ENCODE peak calls at places on chromosomes 3 and 15, in seven cellular contexts. One of them, this sample, is unnamed. For H3K27me3, the result is how much of the 10 kb centered on the place peaks cover.

GRCh38 chr3:120160050-120160449 is 65.8 kb upstream of the GSK3B start:
- ATAC-seq in HepG2: peak
- ATAC-seq in HCT116: no peak
- ATAC-seq in Panc1: peak
- ATAC-seq in GM23338: peak
- ATAC-seq in upper lobe of left lung: peak
- ATAC-seq in K562: peak
- ATAC-seq in this sample: peak

GRCh38 chr3:4977889-4978258 is 1.4 kb upstream of the BHLHE40 start:
- ATAC-seq in Panc1: no peak
- ATAC-seq in K562: no peak
- ATAC-seq in HCT116: no peak
- ATAC-seq in GM23338: no peak
- ATAC-seq in upper lobe of left lung: no peak
- ATAC-seq in HepG2: no peak
- ATAC-seq in this sample: no peak

GRCh38 chr3:127735767-127736693 is 63.3 kb downstream of the ABTB1 start:
- ATAC-seq in upper lobe of left lung: peak
- ATAC-seq in Panc1: no peak
- ATAC-seq in K562: no peak
- ATAC-seq in HCT116: no peak
- ATAC-seq in HepG2: no peak
- ATAC-seq in GM23338: no peak
- ATAC-seq in this sample: peak

GRCh38 chr15:85430406-85431204 is 50.2 kb downstream of the AKAP13 start:
- ATAC-seq in K562: no peak
- ATAC-seq in upper lobe of left lung: no peak
- ATAC-seq in HCT116: no peak
- ATAC-seq in GM23338: no peak
- ATAC-seq in HepG2: no peak
- ATAC-seq in Panc1: peak
- ATAC-seq in this sample: no peak

GRCh38 chr3:60161334-60161733 is 1089.9 kb downstream of the FHIT start:
- ATAC-seq in K562: no peak
- ATAC-seq in upper lobe of left lung: no peak
- ATAC-seq in HepG2: no peak
- ATAC-seq in HCT116: no peak
- ATAC-seq in GM23338: no peak
- ATAC-seq in Panc1: no peak
- ATAC-seq in this sample: no peak

GRCh38 chr15:69129026-69129385 is 31.4 kb upstream of the GLCE start:
- ATAC-seq in GM23338: no peak
- ATAC-seq in Panc1: no peak
- ATAC-seq in upper lobe of left lung: peak
- ATAC-seq in HepG2: no peak
- ATAC-seq in K562: no peak
- ATAC-seq in HCT116: no peak
- ATAC-seq in this sample: no peak

GRCh38 chr3:192731233-192731632 is 3.9 kb upstream of the FGF12 start:
- ATAC-seq in Panc1: no peak
- ATAC-seq in upper lobe of left lung: no peak
- ATAC-seq in K562: no peak
- ATAC-seq in HepG2: no peak
- ATAC-seq in GM23338: no peak
- ATAC-seq in HCT116: no peak
- ATAC-seq in this sample: no peak

GRCh38 chr3:100151024-100151707 is 36.9 kb upstream of the FILIP1L start:
- ATAC-seq in K562: no peak
- ATAC-seq in HCT116: no peak
- ATAC-seq in GM23338: no peak
- ATAC-seq in HepG2: no peak
- ATAC-seq in Panc1: no peak
- ATAC-seq in upper lobe of left lung: peak
- ATAC-seq in this sample: no peak

GRCh38 chr3:31275583-31275982 is 257.1 kb upstream of the STT3B start:
- ATAC-seq in HepG2: peak
- ATAC-seq in GM23338: no peak
- ATAC-seq in Panc1: no peak
- ATAC-seq in HCT116: no peak
- ATAC-seq in K562: no peak
- ATAC-seq in upper lobe of left lung: peak
- ATAC-seq in this sample: no peak

GRCh38 chr15:73142802-73143762 is 90.8 kb downstream of the NEO1 start:
- ATAC-seq in K562: no peak
- ATAC-seq in HepG2: no peak
- ATAC-seq in GM23338: no peak
- ATAC-seq in upper lobe of left lung: no peak
- ATAC-seq in HCT116: no peak
- ATAC-seq in Panc1: no peak
- ATAC-seq in this sample: no peak

GRCh38 chr15:55277715-55278114 is 11.9 kb downstream of the RAB27A start:
- ATAC-seq in Panc1: no peak
- ATAC-seq in GM23338: no peak
- ATAC-seq in K562: no peak
- ATAC-seq in upper lobe of left lung: no peak
- ATAC-seq in HepG2: no peak
- ATAC-seq in HCT116: no peak
- ATAC-seq in this sample: no peak

GRCh38 chr3:175777495-175777894 is 918.4 kb downstream of the NAALADL2 start:
- ATAC-seq in upper lobe of left lung: no peak
- ATAC-seq in GM23338: no peak
- ATAC-seq in HepG2: no peak
- ATAC-seq in K562: no peak
- ATAC-seq in HCT116: no peak
- ATAC-seq in Panc1: no peak
- ATAC-seq in this sample: no peak

GRCh38 chr3:159895430-159895829 is 93.2 kb upstream of the IL12A start:
- ATAC-seq in HepG2: no peak
- ATAC-seq in Panc1: no peak
- ATAC-seq in K562: no peak
- ATAC-seq in upper lobe of left lung: no peak
- ATAC-seq in HCT116: no peak
- ATAC-seq in GM23338: no peak
- ATAC-seq in this sample: no peak

GRCh38 chr3:12822725-12823373 is 18.5 kb downstream of the RPL32 start:
- ATAC-seq in HCT116: peak
- ATAC-seq in Panc1: peak
- ATAC-seq in K562: peak
- ATAC-seq in upper lobe of left lung: no peak
- ATAC-seq in GM23338: peak
- ATAC-seq in HepG2: peak
- ATAC-seq in this sample: no peak

GRCh38 chr15:38073278-38073930 is 139.0 kb downstream of the TMCO5A start:
- ATAC-seq in GM23338: no peak
- ATAC-seq in upper lobe of left lung: no peak
- ATAC-seq in HCT116: peak
- ATAC-seq in K562: no peak
- ATAC-seq in HepG2: peak
- ATAC-seq in Panc1: peak
- ATAC-seq in this sample: peak

GRCh38 chr15:31455499-31455898 is 128.9 kb downstream of the KLF13 start:
- ATAC-seq in HCT116: peak
- ATAC-seq in HepG2: peak
- ATAC-seq in K562: no peak
- ATAC-seq in upper lobe of left lung: no peak
- ATAC-seq in Panc1: no peak
- ATAC-seq in GM23338: peak
- ATAC-seq in this sample: no peak

GRCh38 chr3:141457624-141458236 is 29.1 kb upstream of the RASA2 start:
- ATAC-seq in HCT116: no peak
- ATAC-seq in upper lobe of left lung: no peak
- ATAC-seq in HepG2: peak
- ATAC-seq in K562: no peak
- ATAC-seq in Panc1: no peak
- ATAC-seq in GM23338: no peak
- ATAC-seq in this sample: no peak

GRCh38 chr15:58501636-58502178 is 69.9 kb downstream of the LIPC start:
- ATAC-seq in K562: no peak
- ATAC-seq in GM23338: no peak
- ATAC-seq in upper lobe of left lung: no peak
- ATAC-seq in HepG2: no peak
- ATAC-seq in HCT116: no peak
- ATAC-seq in Panc1: no peak
- ATAC-seq in this sample: no peak

GRCh38 chr15:84736375-84736774 is 12.0 kb upstream of the ZNF592 start:
- ATAC-seq in HCT116: no peak
- ATAC-seq in GM23338: no peak
- ATAC-seq in HepG2: no peak
- ATAC-seq in Panc1: no peak
- ATAC-seq in upper lobe of left lung: no peak
- ATAC-seq in K562: no peak
- ATAC-seq in this sample: no peak

GRCh38 chr15:22265961-22266360 is 185.6 kb downstream of the OR4M2 start:
- ATAC-seq in HCT116: no peak
- ATAC-seq in HepG2: no peak
- ATAC-seq in K562: no peak
- ATAC-seq in GM23338: no peak
- ATAC-seq in Panc1: no peak
- ATAC-seq in upper lobe of left lung: no peak
- ATAC-seq in this sample: no peak

DNA sequence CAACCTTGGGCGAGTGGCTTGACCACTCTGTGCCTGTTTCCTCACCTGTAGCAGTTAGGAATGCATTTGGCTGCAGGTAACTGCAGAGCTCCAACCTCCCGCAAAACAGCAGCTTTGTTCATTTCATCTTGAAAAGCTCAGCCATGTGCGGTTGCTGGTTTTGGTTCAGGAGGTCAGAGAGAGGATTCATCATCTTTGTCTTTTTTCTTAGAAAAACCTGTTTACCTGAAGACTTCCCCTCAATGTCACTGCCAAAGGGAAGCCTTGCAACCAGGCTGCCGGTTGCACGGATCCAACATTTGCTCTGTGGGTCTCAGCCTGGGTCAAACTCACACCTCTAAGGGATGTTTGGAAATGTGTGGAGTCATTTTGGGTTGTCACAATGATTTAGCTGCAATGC is 16.4 kb upstream of the FURIN start:
- ATAC-seq in K562: no peak
- ATAC-seq in HCT116: no peak
- ATAC-seq in HepG2: no peak
- ATAC-seq in upper lobe of left lung: no peak
- ATAC-seq in Panc1: no peak
- ATAC-seq in GM23338: no peak
- ATAC-seq in this sample: no peak
- H3K27ac ChIP-seq in K562: no peak
- H3K27ac ChIP-seq in HCT116: no peak
- H3K27ac ChIP-seq in HepG2: no peak
- H3K27ac ChIP-seq in upper lobe of left lung: no peak
- H3K27ac ChIP-seq in Panc1: no peak
- H3K27ac ChIP-seq in GM23338: no peak
- H3K27ac ChIP-seq in this sample: no peak

GRCh38 chr3:56988874-56989433 is 71.5 kb upstream of the SPATA12 start:
- ATAC-seq in upper lobe of left lung: peak
- ATAC-seq in Panc1: peak
- ATAC-seq in HCT116: peak
- ATAC-seq in HepG2: peak
- ATAC-seq in K562: peak
- ATAC-seq in GM23338: peak
- ATAC-seq in this sample: peak
- TF ChIP-seq POLR2AphosphoS5 in upper lobe of left lung: no peak
- TF ChIP-seq POLR2AphosphoS5 in Panc1: no peak
- TF ChIP-seq POLR2AphosphoS5 in HCT116: no peak
- TF ChIP-seq POLR2AphosphoS5 in HepG2: no peak
- TF ChIP-seq POLR2AphosphoS5 in K562: no peak
- TF ChIP-seq POLR2AphosphoS5 in GM23338: no peak
- TF ChIP-seq POLR2AphosphoS5 in this sample: no peak

GRCh38 chr3:10935028-10935427 is 57.5 kb upstream of the SLC6A1 start:
- ATAC-seq in HepG2: no peak
- ATAC-seq in HCT116: no peak
- ATAC-seq in Panc1: no peak
- ATAC-seq in upper lobe of left lung: no peak
- ATAC-seq in GM23338: no peak
- ATAC-seq in K562: peak
- ATAC-seq in this sample: no peak
- H3K27me3 ChIP-seq in HepG2: under half
- H3K27me3 ChIP-seq in HCT116: under half
- H3K27me3 ChIP-seq in Panc1: under half
- H3K27me3 ChIP-seq in upper lobe of left lung: under half
- H3K27me3 ChIP-seq in GM23338: under half
- H3K27me3 ChIP-seq in K562: under half
- H3K27me3 ChIP-seq in this sample: under half

GRCh38 chr3:165837058-165837525 is at the start of gene BCHE:
- ATAC-seq in HCT116: no peak
- ATAC-seq in Panc1: peak
- ATAC-seq in upper lobe of left lung: peak
- ATAC-seq in K562: no peak
- ATAC-seq in GM23338: peak
- ATAC-seq in HepG2: no peak
- ATAC-seq in this sample: peak

GRCh38 chr3:165835431-165835830 is 1.8 kb downstream of the BCHE start:
- ATAC-seq in GM23338: no peak
- ATAC-seq in HepG2: no peak
- ATAC-seq in upper lobe of left lung: no peak
- ATAC-seq in HCT116: no peak
- ATAC-seq in Panc1: no peak
- ATAC-seq in K562: no peak
- ATAC-seq in this sample: no peak

GRCh38 chr3:165839296-165840076 is 2.3 kb upstream of the BCHE start:
- ATAC-seq in HCT116: no peak
- ATAC-seq in GM23338: no peak
- ATAC-seq in K562: no peak
- ATAC-seq in HepG2: no peak
- ATAC-seq in Panc1: no peak
- ATAC-seq in upper lobe of left lung: no peak
- ATAC-seq in this sample: no peak

GRCh38 chr3:165837801-165838200 is 578 bp upstream of the BCHE start:
- ATAC-seq in HepG2: no peak
- ATAC-seq in HCT116: no peak
- ATAC-seq in Panc1: no peak
- ATAC-seq in K562: no peak
- ATAC-seq in GM23338: no peak
- ATAC-seq in upper lobe of left lung: no peak
- ATAC-seq in this sample: no peak
- H3K27ac ChIP-seq in HepG2: no peak
- H3K27ac ChIP-seq in HCT116: no peak
- H3K27ac ChIP-seq in Panc1: no peak
- H3K27ac ChIP-seq in K562: no peak
- H3K27ac ChIP-seq in GM23338: no peak
- H3K27ac ChIP-seq in upper lobe of left lung: no peak
- H3K27ac ChIP-seq in this sample: peak

DNA sequence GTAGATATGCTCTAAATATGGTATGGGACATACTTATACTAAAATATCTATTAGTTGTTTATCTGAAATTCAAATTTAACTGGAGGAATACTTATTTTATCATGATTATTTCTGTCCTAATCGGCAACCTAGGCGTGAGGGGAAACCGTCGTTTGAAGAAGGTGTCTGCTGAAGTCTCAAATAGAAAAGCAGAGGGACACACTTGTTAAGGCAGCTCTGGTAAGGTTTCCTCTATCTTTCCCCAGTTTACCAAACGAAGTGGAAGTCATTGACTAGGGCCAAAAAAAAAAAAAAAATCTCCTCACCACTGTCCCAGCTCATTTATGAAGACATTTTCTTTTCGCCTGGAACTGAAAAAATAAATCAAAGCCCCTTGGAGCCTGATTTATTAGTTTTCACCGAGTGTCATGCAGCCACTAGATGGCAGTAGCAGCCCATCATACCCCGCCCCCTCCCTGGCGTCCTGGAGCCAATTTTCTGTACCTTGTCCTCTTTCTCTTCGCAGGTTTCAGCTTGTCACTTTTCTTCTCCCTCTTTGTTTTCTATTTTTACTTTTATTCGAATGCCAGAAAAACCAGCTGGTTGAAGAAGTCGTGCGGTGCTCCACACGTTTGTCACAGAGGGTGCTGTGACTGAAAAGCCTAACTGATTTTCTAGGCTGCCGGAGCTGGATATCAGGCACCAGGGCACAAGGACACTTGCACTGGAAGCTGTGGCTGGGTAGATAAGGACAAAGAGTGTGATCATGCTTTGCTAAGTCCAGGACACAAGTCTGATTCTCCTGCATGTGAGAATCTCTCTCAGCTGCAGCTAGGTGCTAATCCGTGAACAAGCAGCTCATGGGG is 238.7 kb downstream of the ZPLD1 start:
- ATAC-seq in HCT116: peak
- ATAC-seq in K562: peak
- ATAC-seq in GM23338: peak
- ATAC-seq in HepG2: peak
- ATAC-seq in upper lobe of left lung: peak
- ATAC-seq in Panc1: peak
- ATAC-seq in this sample: peak
- TF ChIP-seq POLR2AphosphoS5 in HCT116: no peak
- TF ChIP-seq POLR2AphosphoS5 in K562: no peak
- TF ChIP-seq POLR2AphosphoS5 in GM23338: no peak
- TF ChIP-seq POLR2AphosphoS5 in HepG2: no peak
- TF ChIP-seq POLR2AphosphoS5 in upper lobe of left lung: no peak
- TF ChIP-seq POLR2AphosphoS5 in Panc1: no peak
- TF ChIP-seq POLR2AphosphoS5 in this sample: no peak

This sample was measured in gastroesophageal sphincter.